ENCODE peak calls at places on chromosomes 16 and 17, in eight cellular contexts. F is iris pigment epithelial cell; P is stimulated activated CD4-positive, alpha-beta T cell treated with anti-CD3 and anti-CD28 coated beads, Interleukin-15, amount 100 ng/mL, for 1 hour; K is HCT116; V is Caki2; X is activated effector memory CD4-positive, alpha-beta T cell treated with anti-CD3 and anti-CD28 coated beads, Interleukin-2, amount 50 U/mL, for 16 hours; W is CD8-positive, alpha-beta T cell; J is activated CD4-positive, alpha-beta T cell treated with anti-CD3 and anti-CD28 coated beads for 4 hours. N is an unnamed sample.

GRCh38 chr16:20372696-20373095 is 20.2 kb upstream of the UMOD start:
- DNase-seq in W (no peak), K (no peak), V (no peak), P (no peak), J (no peak), F (no peak), X (no peak), N (no peak)

GRCh38 chr16:50428116-50428515 is 59.3 kb upstream of the BRD7 start:
- DNase-seq in J (no peak), F (no peak), X (no peak), V (no peak), K (no peak), W (no peak), P (no peak), N (peak)

GRCh38 chr17:32323784-32324590 is 18.0 kb downstream of the C17orf75 start:
- DNase-seq in X (peak), F (peak), J (peak), W (no peak), K (no peak), P (no peak), V (peak), N (peak)

GRCh38 chr16:15950167-15950854 is 895 bp downstream of the ABCC1 start:
- DNase-seq in X (peak), V (no peak), K (no peak), W (peak), J (peak), F (peak), P (peak), N (peak)

GRCh38 chr17:79826210-79826680 is 13.0 kb downstream of the CBX4 start:
- DNase-seq in V (no peak), P (no peak), X (no peak), W (no peak), F (peak), J (no peak), K (no peak), N (no peak)

GRCh38 chr17:74633261-74633783 is 9.8 kb upstream of the CD300E start:
- DNase-seq in P (no peak), J (no peak), K (no peak), V (peak), W (no peak), F (no peak), X (no peak), N (peak)

GRCh38 chr17:38851434-38851833 is 2.1 kb downstream of the RPL23 start:
- DNase-seq in P (no peak), J (no peak), W (no peak), V (no peak), X (no peak), K (no peak), F (peak), N (no peak)

GRCh38 chr16:72620853-72621252 is 427.1 kb downstream of the ZFHX3 start:
- DNase-seq in P (no peak), W (no peak), K (no peak), V (no peak), X (no peak), F (no peak), J (no peak), N (no peak)

GRCh38 chr17:40104570-40105471 is 4.4 kb upstream of the NR1D1 start:
- DNase-seq in F (no peak), J (peak), X (no peak), V (no peak), W (no peak), K (no peak), P (no peak), N (no peak)

GRCh38 chr17:60817187-60817586 is 139.5 kb downstream of the BCAS3 start:
- DNase-seq in F (peak), X (no peak), P (no peak), W (no peak), J (no peak), K (no peak), V (peak), N (peak)

GRCh38 chr16:59899940-59900339 is 1165.8 kb upstream of the GOT2 start:
- DNase-seq in K (no peak), W (no peak), J (no peak), X (no peak), P (no peak), V (no peak), F (no peak), N (no peak)

GRCh38 chr16:85207357-85207921 is 95.2 kb upstream of the CIBAR2 start:
- DNase-seq in P (no peak), K (no peak), F (no peak), X (no peak), W (no peak), J (no peak), V (no peak), N (no peak)